ENCODE peak calls at places on chromosomes 6 and 20, in eight cellular contexts. C, Y, P, F, G, Q, O and U are unnamed samples.

GRCh38 chr6:119079288-119079809 is 885 bp upstream of the FAM184A start:
- DNase-seq in C (no peak), Y (no peak), P (peak), F (no peak), G (no peak), Q (no peak), O (no peak), U (no peak)

GRCh38 chr6:169809386-169809785 is 58.0 kb downstream of the ERMARD start:
- DNase-seq in C (no peak), Y (no peak), P (no peak), F (no peak), G (no peak), Q (no peak), O (peak), U (peak)

GRCh38 chr20:20731945-20732296 is 19.5 kb upstream of the RALGAPA2 start:
- DNase-seq in C (no peak), Y (no peak), P (peak), F (no peak), G (no peak), Q (no peak), O (no peak), U (no peak)

GRCh38 chr6:149806127-149806526 is 56.6 kb downstream of the PCMT1 start:
- DNase-seq in C (no peak), Y (no peak), P (no peak), F (no peak), G (peak), Q (no peak), O (no peak), U (no peak)

GRCh38 chr20:32472581-32473207 is 112.4 kb downstream of the NOL4L start:
- DNase-seq in C (no peak), Y (no peak), P (no peak), F (no peak), G (no peak), Q (no peak), O (no peak), U (no peak)

GRCh38 chr6:15661815-15662245 is 998 bp downstream of the DTNBP1 start:
- DNase-seq in C (no peak), Y (no peak), P (peak), F (no peak), G (no peak), Q (no peak), O (no peak), U (no peak)

GRCh38 chr6:57313711-57314471 is 3.5 kb upstream of the PRIM2 start:
- DNase-seq in C (no peak), Y (peak), P (peak), F (no peak), G (no peak), Q (no peak), O (no peak), U (no peak)

GRCh38 chr6:15355683-15356099 is 109.8 kb downstream of the JARID2 start:
- DNase-seq in C (no peak), Y (no peak), P (no peak), F (no peak), G (peak), Q (no peak), O (no peak), U (no peak)

GRCh38 chr6:45900808-45901752 is 114.6 kb downstream of the CLIC5 start:
- DNase-seq in C (no peak), Y (no peak), P (peak), F (no peak), G (no peak), Q (no peak), O (no peak), U (no peak)

GRCh38 chr6:65399355-65400084 is 307.5 kb downstream of the EYS start:
- DNase-seq in C (no peak), Y (no peak), P (no peak), F (no peak), G (no peak), Q (no peak), O (no peak), U (no peak)

DNA sequence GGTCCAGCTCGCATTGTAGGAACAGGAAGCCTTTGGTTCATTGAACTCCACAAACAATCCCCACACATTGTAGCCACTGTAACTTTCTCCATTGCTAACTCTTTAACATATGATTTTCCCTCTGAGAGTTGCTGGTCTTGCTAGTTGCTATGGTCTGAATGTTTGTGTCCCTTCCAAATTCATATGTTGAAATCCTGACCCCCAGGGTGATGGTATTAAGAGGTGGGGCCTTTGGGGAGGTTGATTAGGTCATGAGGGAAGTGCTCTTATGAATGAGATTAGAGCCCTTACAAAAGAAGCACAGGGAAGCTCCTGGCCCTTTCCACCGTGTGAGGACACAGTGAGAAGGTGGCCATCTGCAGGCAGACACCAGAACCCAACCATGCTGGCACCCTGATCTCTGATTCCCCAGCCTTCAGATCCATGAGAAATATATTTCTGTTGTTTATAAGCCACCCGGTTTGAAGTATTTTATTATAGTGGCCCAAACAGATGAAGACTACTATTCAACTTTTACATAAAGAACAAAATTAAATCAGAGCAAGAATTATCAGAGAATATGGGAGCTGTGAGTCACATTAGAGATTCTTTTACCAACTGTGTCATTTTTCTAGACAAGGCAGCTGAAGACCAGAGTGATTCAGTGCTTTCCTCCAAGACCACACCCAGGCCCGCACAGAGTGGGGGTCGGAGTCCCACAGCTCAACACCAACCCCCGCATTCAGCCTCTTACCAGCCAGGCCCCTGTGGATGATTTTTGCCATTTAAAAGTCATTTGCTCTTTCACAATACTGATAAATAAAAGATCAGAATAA is 143.0 kb downstream of the SAMD5 start:
- DNase-seq in C (no peak), Y (no peak), P (no peak), F (no peak), G (no peak), Q (no peak), O (no peak), U (no peak)
- TF ChIP-seq CTCF in C (no peak), Y (peak), P (no peak), F (no peak), G (no peak), Q (no peak), O (no peak), U (no peak)

DNA sequence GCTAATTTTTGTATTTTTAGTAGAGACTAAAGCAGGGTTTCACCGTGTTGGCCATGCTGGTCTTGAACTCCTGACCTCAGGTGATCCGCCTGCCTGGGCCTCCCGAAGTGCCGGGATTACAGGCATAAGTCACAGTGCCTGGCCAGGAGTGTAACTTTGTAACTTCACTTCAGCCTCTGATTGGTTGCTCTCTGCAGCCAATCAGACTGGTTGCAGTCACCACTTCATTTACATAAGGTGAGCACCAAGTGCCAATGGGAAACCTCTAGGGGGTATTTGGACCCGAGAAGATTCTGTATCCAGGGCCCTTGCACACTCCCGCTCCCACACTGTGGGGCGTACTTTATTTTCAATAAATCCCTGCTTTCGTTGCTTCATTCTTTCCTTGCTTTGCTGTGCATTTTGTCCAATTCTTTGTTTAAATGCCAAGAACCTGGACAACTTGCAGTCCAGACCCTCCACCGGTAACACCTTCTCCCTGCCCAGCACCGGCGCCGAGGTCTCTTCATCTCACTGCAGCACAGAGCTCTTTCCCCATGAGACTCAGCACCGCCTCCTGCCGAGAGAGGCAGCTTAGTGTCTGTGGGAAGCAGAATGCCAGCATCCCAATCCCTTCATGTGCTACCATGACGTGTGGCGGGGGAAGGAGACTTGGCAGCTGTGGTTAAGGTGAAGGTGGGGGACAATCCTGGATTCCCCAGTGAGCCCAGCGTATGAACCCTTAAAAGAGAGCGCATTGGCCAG is 14.0 kb upstream of the MRGBP start:
- DNase-seq in C (no peak), Y (no peak), P (no peak), F (no peak), G (no peak), Q (no peak), O (no peak), U (no peak)
- TF ChIP-seq CTCF in C (no peak), Y (peak), P (no peak), F (no peak), G (peak), Q (no peak), O (no peak), U (no peak)

GRCh38 chr20:50053790-50054547 is 59.0 kb downstream of the UBE2V1 start:
- DNase-seq in C (no peak), Y (no peak), P (no peak), F (no peak), G (no peak), Q (no peak), O (no peak), U (no peak)
- TF ChIP-seq CTCF in C (no peak), Y (no peak), P (no peak), F (no peak), G (no peak), Q (no peak), O (no peak), U (no peak)

GRCh38 chr20:1393507-1393882 is 641 bp upstream of the FKBP1A start:
- DNase-seq in C (no peak), Y (no peak), P (no peak), F (no peak), G (no peak), Q (no peak), O (peak), U (no peak)

GRCh38 chr20:1390552-1391403 is 2.1 kb downstream of the FKBP1A start:
- DNase-seq in C (no peak), Y (no peak), P (no peak), F (peak), G (no peak), Q (no peak), O (peak), U (no peak)

GRCh38 chr20:1391640-1392442 is 1.0 kb downstream of the FKBP1A start:
- DNase-seq in C (peak), Y (no peak), P (no peak), F (peak), G (peak), Q (no peak), O (peak), U (no peak)

GRCh38 chr20:1392443-1392692 is 486 bp downstream of the FKBP1A start:
- DNase-seq in C (no peak), Y (no peak), P (no peak), F (no peak), G (no peak), Q (no peak), O (no peak), U (no peak)

GRCh38 chr20:1392693-1393506 is at the start of gene FKBP1A:
- DNase-seq in C (peak), Y (no peak), P (peak), F (peak), G (peak), Q (peak), O (peak), U (peak)
- TF ChIP-seq CTCF in C (peak), Y (no peak), P (no peak), F (no peak), G (no peak), Q (peak), O (no peak), U (no peak)

GRCh38 chr20:49482621-49483017 is at the start of gene KCNB1:
- DNase-seq in C (peak), Y (no peak), P (peak), F (peak), G (peak), Q (peak), O (no peak), U (peak)
- TF ChIP-seq CTCF in C (no peak), Y (no peak), P (no peak), F (no peak), G (no peak), Q (no peak), O (no peak), U (no peak)

GRCh38 chr6:33413200-33413599 is 2.4 kb downstream of the PHF1 start:
- DNase-seq in C (no peak), Y (no peak), P (no peak), F (no peak), G (no peak), Q (no peak), O (no peak), U (no peak)

GRCh38 chr6:33411632-33412005 is 805 bp downstream of the PHF1 start:
- DNase-seq in C (no peak), Y (no peak), P (no peak), F (no peak), G (no peak), Q (no peak), O (no peak), U (no peak)

GRCh38 chr6:33410050-33410710 is 634 bp upstream of the PHF1 start:
- DNase-seq in C (peak), Y (peak), P (peak), F (peak), G (peak), Q (peak), O (peak), U (peak)

GRCh38 chr6:33412140-33413009 is 1.6 kb downstream of the PHF1 start:
- DNase-seq in C (no peak), Y (no peak), P (no peak), F (no peak), G (no peak), Q (no peak), O (no peak), U (no peak)

DNA sequence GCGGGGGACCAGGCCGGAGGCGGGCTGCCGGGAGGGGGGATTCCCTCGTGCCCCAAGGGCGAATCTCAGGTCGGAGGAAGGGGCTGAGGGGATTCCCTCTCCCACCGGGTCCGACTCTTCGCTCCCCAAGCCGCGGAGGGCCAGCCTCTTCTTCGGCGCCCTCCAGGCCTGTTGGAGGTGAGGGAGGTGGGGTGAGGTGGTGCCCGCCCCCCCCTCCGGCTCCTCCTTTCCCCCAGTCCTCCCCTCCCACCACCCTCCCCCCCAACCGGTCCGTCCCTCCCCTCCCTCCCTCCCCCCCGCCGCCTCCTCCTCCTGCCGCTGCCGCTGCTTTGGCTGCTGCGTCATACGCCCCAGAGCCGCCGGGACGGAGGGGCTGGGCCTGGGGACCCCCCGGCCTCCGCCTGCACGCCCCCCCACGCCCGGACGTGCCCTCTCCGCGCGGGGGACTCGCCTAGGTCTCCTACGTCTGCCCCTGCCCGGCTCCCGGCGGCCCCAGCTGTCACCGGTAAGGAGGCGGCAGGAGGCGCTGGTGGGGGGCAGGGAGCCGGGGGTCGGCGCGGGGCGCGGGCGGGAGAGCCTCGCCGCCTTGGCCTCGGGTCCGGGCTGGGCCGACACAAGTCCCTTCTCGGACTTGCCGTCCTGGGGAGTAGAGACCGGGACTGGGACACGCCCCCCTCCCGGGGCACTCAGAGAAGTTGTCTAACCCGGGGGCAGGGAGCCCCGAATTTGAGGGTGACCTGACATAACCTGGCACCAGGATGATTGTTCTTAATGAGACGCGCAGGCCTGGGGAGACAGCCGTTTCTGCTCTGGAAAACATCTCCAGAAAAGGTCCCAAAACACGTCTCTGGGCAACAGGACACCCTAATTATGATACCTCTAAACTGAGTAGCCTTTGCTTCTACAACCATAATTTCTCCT is at the start of gene PHF1:
- DNase-seq in C (peak), Y (no peak), P (peak), F (no peak), G (no peak), Q (no peak), O (peak), U (no peak)
- TF ChIP-seq CTCF in C (no peak), Y (no peak), P (no peak), F (no peak), G (no peak), Q (no peak), O (no peak), U (no peak)

GRCh38 chr6:29696147-29697129 is 15.5 kb upstream of the ZFP57 start:
- DNase-seq in C (no peak), Y (no peak), P (peak), F (peak), G (peak), Q (no peak), O (no peak), U (no peak)
- TF ChIP-seq CTCF in C (peak), Y (peak), P (peak), F (no peak), G (peak), Q (no peak), O (no peak), U (no peak)

DNA sequence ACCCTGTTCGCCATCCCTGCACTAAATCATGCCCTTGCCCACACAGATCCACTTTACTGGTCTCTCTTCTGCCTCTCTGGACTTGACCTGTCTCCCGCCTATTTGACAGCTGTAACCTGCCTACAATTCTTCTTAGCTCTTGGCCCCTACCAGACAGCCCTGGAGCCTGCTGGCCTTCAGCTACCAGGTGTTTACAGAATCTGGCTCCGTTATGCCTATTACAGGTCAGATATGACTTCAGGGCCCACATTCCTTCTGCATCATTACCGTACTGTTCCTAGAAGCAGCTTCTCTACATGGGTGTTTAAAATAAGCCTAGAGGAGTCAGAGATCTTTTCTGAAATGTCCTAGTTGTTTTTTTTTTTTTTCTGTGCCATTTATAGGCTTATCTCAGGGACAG is 45.4 kb upstream of the CCN6 start:
- DNase-seq in C (no peak), Y (no peak), P (no peak), F (no peak), G (no peak), Q (no peak), O (no peak), U (no peak)
- TF ChIP-seq CTCF in C (no peak), Y (no peak), P (no peak), F (no peak), G (no peak), Q (no peak), O (no peak), U (no peak)